ENCODE peak calls at places on chromosomes 16 and 17, in nine cellular contexts. B is AG04449, L is left lung, M is tibial artery, E is heart right ventricle, O is left ventricle myocardium inferior, Z is cardiac fibroblast, Y is ovary, D is uterus. V is an unnamed sample.

GRCh38 chr16:2008631-2009301 is 855 bp downstream of the ZNF598 start:
- DNase-seq in B (no peak), L (peak), M (no peak), E (no peak), O (peak), Z (peak), Y (peak), D (no peak), V (no peak)

GRCh38 chr16:2520784-2521577 is 810 bp downstream of the AMDHD2 start:
- DNase-seq in B (no peak), L (peak), M (no peak), E (peak), O (no peak), Z (no peak), Y (no peak), D (peak), V (no peak)

GRCh38 chr16:10992112-10992511 is 47.7 kb downstream of the CLEC16A start:
- DNase-seq in B (peak), L (no peak), M (no peak), E (no peak), O (no peak), Z (no peak), Y (no peak), D (no peak), V (peak)

GRCh38 chr16:1366060-1366711 is 14.5 kb downstream of the GNPTG start:
- DNase-seq in B (no peak), L (peak), M (no peak), E (no peak), O (no peak), Z (no peak), Y (no peak), D (no peak), V (no peak)

GRCh38 chr17:9140550-9141422 is 119.5 kb downstream of the NTN1 start:
- DNase-seq in B (no peak), L (peak), M (no peak), E (no peak), O (no peak), Z (no peak), Y (no peak), D (peak), V (no peak)

GRCh38 chr16:13110124-13110796 is 208.9 kb downstream of the SHISA9 start:
- DNase-seq in B (no peak), L (no peak), M (peak), E (no peak), O (no peak), Z (no peak), Y (no peak), D (no peak), V (peak)

GRCh38 chr17:80859004-80859941 is 132.4 kb upstream of the CHMP6 start:
- DNase-seq in B (peak), L (peak), M (peak), E (peak), O (peak), Z (peak), Y (peak), D (peak), V (peak)

GRCh38 chr16:9846362-9847099 is 335.7 kb downstream of the GRIN2A start:
- DNase-seq in B (no peak), L (no peak), M (no peak), E (no peak), O (no peak), Z (no peak), Y (no peak), D (no peak), V (no peak)

GRCh38 chr17:81433656-81434055 is 38.4 kb downstream of the BAHCC1 start:
- DNase-seq in B (no peak), L (no peak), M (no peak), E (no peak), O (no peak), Z (no peak), Y (no peak), D (no peak), V (no peak)

GRCh38 chr17:79878346-79878745 is 39.1 kb upstream of the CBX4 start:
- DNase-seq in B (no peak), L (no peak), M (peak), E (no peak), O (no peak), Z (no peak), Y (no peak), D (no peak), V (no peak)

GRCh38 chr16:22206847-22207714 is 1.0 kb downstream of the EEF2K start:
- DNase-seq in B (no peak), L (peak), M (peak), E (peak), O (peak), Z (peak), Y (peak), D (peak), V (peak)

GRCh38 chr17:79683365-79683764 is 47.4 kb upstream of the ENPP7 start:
- DNase-seq in B (no peak), L (no peak), M (no peak), E (no peak), O (no peak), Z (no peak), Y (no peak), D (no peak), V (no peak)

GRCh38 chr17:27288183-27288582 is 5.7 kb upstream of the WSB1 start:
- DNase-seq in B (no peak), L (no peak), M (no peak), E (no peak), O (no peak), Z (no peak), Y (no peak), D (no peak), V (no peak)

GRCh38 chr16:853981-854807 is 53.7 kb upstream of the GNG13 start:
- DNase-seq in B (no peak), L (peak), M (no peak), E (no peak), O (no peak), Z (no peak), Y (no peak), D (no peak), V (no peak)

GRCh38 chr17:70059076-70059475 is 15.9 kb upstream of the KCNJ16 start:
- DNase-seq in B (no peak), L (no peak), M (no peak), E (no peak), O (no peak), Z (no peak), Y (no peak), D (no peak), V (no peak)

GRCh38 chr16:2719328-2720062 is 529 bp downstream of the PRSS27 start:
- DNase-seq in B (no peak), L (peak), M (peak), E (no peak), O (peak), Z (no peak), Y (no peak), D (no peak), V (no peak)

GRCh38 chr16:48291754-48292153 is 44.4 kb upstream of the ABCC11 start:
- DNase-seq in B (no peak), L (no peak), M (no peak), E (no peak), O (no peak), Z (no peak), Y (no peak), D (no peak), V (no peak)

GRCh38 chr16:56477096-56477878 is 25.9 kb downstream of the OGFOD1 start:
- DNase-seq in B (peak), L (no peak), M (no peak), E (no peak), O (no peak), Z (peak), Y (no peak), D (no peak), V (peak)

GRCh38 chr17:10069301-10069700 is 129.1 kb downstream of the GAS7 start:
- DNase-seq in B (no peak), L (no peak), M (peak), E (peak), O (peak), Z (peak), Y (peak), D (peak), V (no peak)

GRCh38 chr16:23296994-23297393 is 5.1 kb upstream of the SCNN1B start:
- DNase-seq in B (no peak), L (no peak), M (no peak), E (no peak), O (no peak), Z (no peak), Y (no peak), D (no peak), V (no peak)

GRCh38 chr16:89700649-89701424 is 668 bp downstream of the SPATA2L start:
- DNase-seq in B (no peak), L (peak), M (no peak), E (no peak), O (no peak), Z (peak), Y (peak), D (peak), V (peak)

GRCh38 chr17:15247891-15248529 is 17.1 kb downstream of the PMP22 start:
- DNase-seq in B (no peak), L (no peak), M (no peak), E (no peak), O (no peak), Z (no peak), Y (no peak), D (no peak), V (no peak)

GRCh38 chr17:45371414-45372324 is 54.8 kb upstream of the MAP3K14 start:
- DNase-seq in B (peak), L (peak), M (peak), E (peak), O (peak), Z (peak), Y (peak), D (peak), V (peak)

GRCh38 chr17:3603870-3604259 is 5.3 kb downstream of the TRPV1 start:
- DNase-seq in B (no peak), L (no peak), M (no peak), E (no peak), O (no peak), Z (no peak), Y (no peak), D (no peak), V (no peak)

GRCh38 chr17:48728232-48729231 is at the start of gene HOXB13:
- DNase-seq in B (no peak), L (peak), M (no peak), E (no peak), O (peak), Z (peak), Y (no peak), D (no peak), V (no peak)

GRCh38 chr16:5065368-5065767 is 388 bp downstream of the C16orf89 start:
- DNase-seq in B (no peak), L (no peak), M (no peak), E (no peak), O (no peak), Z (peak), Y (no peak), D (no peak), V (no peak)

GRCh38 chr17:17070931-17071330 is 28.7 kb downstream of the MPRIP start:
- DNase-seq in B (no peak), L (no peak), M (peak), E (no peak), O (no peak), Z (no peak), Y (no peak), D (peak), V (no peak)

GRCh38 chr17:53724726-53725125 is 98.0 kb upstream of the KIF2B start:
- DNase-seq in B (no peak), L (no peak), M (no peak), E (no peak), O (no peak), Z (no peak), Y (no peak), D (no peak), V (no peak)

GRCh38 chr17:64978138-64978537 is 58.9 kb upstream of the LRRC37A3 start:
- DNase-seq in B (no peak), L (no peak), M (no peak), E (no peak), O (no peak), Z (no peak), Y (no peak), D (no peak), V (no peak)

GRCh38 chr17:7004398-7005253 is 7.8 kb upstream of the RNASEK start:
- DNase-seq in B (no peak), L (no peak), M (no peak), E (peak), O (no peak), Z (peak), Y (no peak), D (no peak), V (peak)

GRCh38 chr17:76612977-76613851 is 27.6 kb upstream of the ST6GALNAC2 start:
- DNase-seq in B (no peak), L (no peak), M (no peak), E (no peak), O (no peak), Z (no peak), Y (no peak), D (no peak), V (no peak)
- TF ChIP-seq CTCF in B (no peak), L (no peak), M (no peak), E (no peak), O (no peak), Z (no peak), Y (no peak), D (no peak), V (no peak)

GRCh38 chr16:50467559-50467942 is 80.6 kb upstream of the NKD1 start:
- DNase-seq in B (no peak), L (no peak), M (no peak), E (no peak), O (no peak), Z (no peak), Y (no peak), D (no peak), V (no peak)
- H3K4me3 ChIP-seq in B (no peak), L (no peak), M (peak), E (peak), O (peak), Z (no peak), Y (peak), D (peak), V (no peak)

DNA sequence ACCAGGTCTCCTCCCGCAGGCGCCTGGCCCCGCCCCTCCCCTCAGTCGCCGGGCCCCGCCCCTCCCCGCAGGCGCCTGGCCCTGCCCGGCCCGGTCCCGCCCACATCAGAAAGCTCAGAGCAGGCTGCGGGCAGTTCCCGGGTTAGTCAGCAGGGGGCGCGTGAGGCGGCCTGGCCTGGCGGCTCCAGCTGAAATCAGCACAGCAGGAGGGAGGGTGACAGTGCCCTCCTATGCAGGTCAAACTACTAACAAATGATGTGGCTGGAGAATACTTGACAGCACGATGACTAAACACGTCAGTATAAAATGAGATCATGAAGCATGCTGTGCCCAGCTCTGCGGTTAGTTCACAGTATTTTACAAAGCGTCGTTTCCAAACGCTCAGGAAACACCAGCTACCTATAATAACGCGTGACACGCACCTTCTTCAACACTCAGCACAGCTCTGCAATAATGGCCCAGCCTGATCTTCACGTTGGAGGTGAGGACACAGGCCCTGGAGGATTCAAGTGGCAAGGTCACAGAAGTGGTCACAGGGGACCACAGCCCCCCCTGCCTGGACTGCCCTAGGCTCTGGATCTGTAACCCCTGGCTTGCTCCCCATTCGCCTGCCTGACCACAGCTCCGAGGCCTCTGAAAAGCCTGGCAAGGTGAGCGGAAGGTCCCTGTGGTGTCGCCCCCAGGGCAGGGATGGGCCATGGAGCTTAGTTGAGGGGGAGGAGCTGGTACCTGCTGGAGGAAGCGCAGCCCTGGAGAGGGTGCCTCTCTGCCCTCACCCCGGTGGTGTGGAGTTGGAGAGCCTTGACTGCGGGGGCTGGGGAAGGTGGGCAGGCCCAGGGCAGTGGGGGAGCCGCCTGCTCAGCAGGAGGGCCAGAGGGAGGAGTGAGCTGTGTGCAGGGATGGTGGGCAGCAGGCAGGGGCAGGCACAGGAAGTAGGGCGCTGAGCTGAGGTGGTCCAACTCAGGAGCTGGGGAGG is 81.2 kb downstream of the KCNJ12 start:
- DNase-seq in B (peak), L (peak), M (peak), E (peak), O (peak), Z (peak), Y (peak), D (peak), V (peak)
- TF ChIP-seq CTCF in B (peak), L (peak), M (peak), E (peak), O (peak), Z (peak), Y (peak), D (peak), V (peak)

DNA sequence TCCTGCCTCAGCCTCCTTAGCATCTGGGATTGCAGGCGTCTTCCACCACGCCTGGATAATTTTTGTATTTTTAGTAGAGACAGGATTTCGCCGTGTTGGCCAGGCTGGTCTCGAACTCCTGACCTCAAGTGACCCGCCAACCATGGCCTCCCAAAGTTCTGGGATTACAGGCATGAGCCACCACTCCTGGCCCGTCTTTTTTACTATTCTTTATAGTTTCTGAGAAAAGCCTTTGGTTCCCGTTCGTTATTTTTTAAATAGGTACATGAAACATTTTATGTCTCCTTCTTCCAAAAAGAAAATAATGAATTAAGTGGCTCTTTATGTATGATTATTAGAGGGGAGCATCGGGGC is 570 bp upstream of the BCO1 start:
- DNase-seq in B (no peak), L (no peak), M (no peak), E (no peak), O (no peak), Z (no peak), Y (no peak), D (no peak), V (no peak)
- H3K4me3 ChIP-seq in B (peak), L (no peak), M (no peak), E (peak), O (peak), Z (no peak), Y (no peak), D (peak), V (no peak)

GRCh38 chr17:32497431-32498205 is 10.8 kb downstream of the CDK5R1 start:
- DNase-seq in B (no peak), L (no peak), M (no peak), E (no peak), O (no peak), Z (no peak), Y (no peak), D (no peak), V (peak)
- TF ChIP-seq CTCF in B (peak), L (no peak), M (no peak), E (peak), O (peak), Z (no peak), Y (no peak), D (no peak), V (peak)

GRCh38 chr17:62871291-62871690 is 63.2 kb upstream of the MARCHF10 start:
- DNase-seq in B (no peak), L (no peak), M (no peak), E (no peak), O (no peak), Z (no peak), Y (no peak), D (no peak), V (no peak)
- H3K4me3 ChIP-seq in B (no peak), L (no peak), M (no peak), E (no peak), O (no peak), Z (no peak), Y (no peak), D (no peak), V (no peak)

DNA sequence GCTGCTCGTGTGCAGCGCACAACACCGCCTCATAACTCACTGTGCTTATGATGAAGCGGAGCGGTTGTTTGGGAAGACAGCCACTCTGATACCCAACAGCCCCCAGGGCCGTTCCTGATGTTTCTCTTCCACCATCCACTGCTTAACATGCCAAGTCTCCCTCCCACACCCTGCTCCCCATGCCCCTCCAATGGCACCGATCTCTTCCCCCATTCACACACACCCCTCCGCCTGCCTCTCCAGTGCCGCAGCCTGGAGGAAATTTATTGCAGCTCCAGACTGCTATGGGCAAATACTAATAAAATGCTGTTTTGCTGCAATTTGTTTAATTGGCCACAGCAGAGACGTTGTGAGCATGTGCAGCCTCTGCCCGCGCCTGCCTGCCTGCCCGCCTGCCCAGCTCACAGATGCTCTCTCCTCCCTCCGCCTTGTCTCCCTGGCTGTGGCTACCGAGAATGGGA is 80.3 kb upstream of the LHX1 start:
- DNase-seq in B (no peak), L (no peak), M (no peak), E (no peak), O (no peak), Z (no peak), Y (no peak), D (no peak), V (no peak)
- TF ChIP-seq CTCF in B (no peak), L (no peak), M (no peak), E (no peak), O (no peak), Z (no peak), Y (no peak), D (no peak), V (no peak)

V was measured in astrocyte of the spinal cord.